ENCODE peak calls at places on chromosomes 16 and 17, in six cellular contexts. L, P, M, I, Z and V are unnamed samples.

GRCh38 chr17:83080641-83081560 is 1.5 kb downstream of the METRNL start:
- DNase-seq in L (no peak), P (no peak), M (no peak), I (no peak), Z (no peak), V (peak; percentile 68)

GRCh38 chr17:69565447-69565846 is 150.9 kb downstream of the MAP2K6 start:
- DNase-seq in L (no peak), P (no peak), M (no peak), I (no peak), Z (no peak), V (no peak)

GRCh38 chr17:22515599-22515998 is 823.3 kb downstream of the KCNJ18 start:
- DNase-seq in L (no peak), P (no peak), M (no peak), I (no peak), Z (no peak), V (no peak)

GRCh38 chr16:48862087-48862532 is 252.1 kb upstream of the N4BP1 start:
- DNase-seq in L (no peak), P (peak; percentile 22), M (no peak), I (peak; percentile 67), Z (peak; percentile 29), V (peak; percentile 23)

GRCh38 chr16:10077861-10078260 is 104.4 kb downstream of the GRIN2A start:
- DNase-seq in L (no peak), P (no peak), M (no peak), I (no peak), Z (no peak), V (no peak)

GRCh38 chr17:49434821-49435581 is 20.3 kb upstream of the PHB1 start:
- DNase-seq in L (no peak), P (peak; percentile 46), M (peak; percentile 55), I (peak; percentile 43), Z (no peak), V (peak; percentile 65)

GRCh38 chr16:30142672-30143346 is 19.8 kb upstream of the MAPK3 start:
- DNase-seq in L (no peak), P (no peak), M (no peak), I (no peak), Z (no peak), V (no peak)

GRCh38 chr17:40345161-40346034 is 19.1 kb downstream of the GJD3 start:
- DNase-seq in L (peak; percentile 86), P (peak; percentile 52), M (no peak), I (peak; percentile 66), Z (no peak), V (peak; percentile 77)

GRCh38 chr17:50954641-50955121 is 88.5 kb upstream of the TOB1 start:
- DNase-seq in L (no peak), P (no peak), M (no peak), I (no peak), Z (no peak), V (no peak)

GRCh38 chr16:17244865-17245264 is 225.9 kb downstream of the XYLT1 start:
- DNase-seq in L (no peak), P (no peak), M (no peak), I (no peak), Z (no peak), V (no peak)

GRCh38 chr16:81224836-81225235 is 13.7 kb upstream of the BCO1 start:
- DNase-seq in L (no peak), P (no peak), M (no peak), I (no peak), Z (no peak), V (no peak)

GRCh38 chr16:20393801-20394637 is 10.5 kb downstream of the PDILT start:
- DNase-seq in L (no peak), P (no peak), M (no peak), I (no peak), Z (no peak), V (no peak)

GRCh38 chr17:37745801-37746426 is 1.1 kb upstream of the HNF1B start:
- DNase-seq in L (no peak), P (no peak), M (no peak), I (no peak), Z (no peak), V (no peak)

GRCh38 chr17:75350706-75351105 is 54.8 kb downstream of the GRB2 start:
- DNase-seq in L (no peak), P (no peak), M (no peak), I (no peak), Z (no peak), V (no peak)

GRCh38 chr17:79812206-79812968 is 15.5 kb upstream of the CBX8 start:
- DNase-seq in L (no peak), P (no peak), M (no peak), I (no peak), Z (no peak), V (peak; percentile 32)

GRCh38 chr16:55488306-55488705 is 9.3 kb downstream of the MMP2 start:
- DNase-seq in L (no peak), P (no peak), M (no peak), I (peak; percentile 64), Z (no peak), V (no peak)

GRCh38 chr16:24736758-24737157 is 7.3 kb downstream of the TNRC6A start:
- DNase-seq in L (no peak), P (no peak), M (no peak), I (no peak), Z (no peak), V (no peak)

GRCh38 chr16:82061861-82062525 is 26.9 kb downstream of the HSD17B2 start:
- DNase-seq in L (no peak), P (peak; percentile 63), M (peak; percentile 24), I (peak; percentile 35), Z (no peak), V (no peak)

DNA sequence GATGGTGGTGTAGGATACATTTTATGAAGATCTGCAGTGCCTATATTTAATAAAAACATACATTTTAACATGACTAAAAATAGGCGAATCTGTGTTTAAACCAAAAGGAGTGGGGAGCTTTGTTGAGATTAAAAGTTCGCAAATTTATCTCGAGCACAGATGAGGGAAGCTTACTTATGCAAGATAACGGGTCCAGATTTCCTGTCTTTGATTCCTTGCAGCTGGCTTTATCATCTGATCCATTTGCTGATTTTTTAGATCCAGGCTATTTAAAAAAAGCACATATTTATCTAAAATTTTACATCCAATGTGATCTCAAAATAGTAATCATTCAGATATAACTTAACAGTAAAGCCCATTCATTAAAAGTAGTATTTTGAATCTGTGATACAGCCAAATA is 57.0 kb upstream of the INTS2 start:
- DNase-seq in L (no peak), P (no peak), M (no peak), I (no peak), Z (no peak), V (no peak)
- TF ChIP-seq CTCF in L (no peak), P (no peak), M (no peak), I (no peak), Z (no peak), V (no peak)

DNA sequence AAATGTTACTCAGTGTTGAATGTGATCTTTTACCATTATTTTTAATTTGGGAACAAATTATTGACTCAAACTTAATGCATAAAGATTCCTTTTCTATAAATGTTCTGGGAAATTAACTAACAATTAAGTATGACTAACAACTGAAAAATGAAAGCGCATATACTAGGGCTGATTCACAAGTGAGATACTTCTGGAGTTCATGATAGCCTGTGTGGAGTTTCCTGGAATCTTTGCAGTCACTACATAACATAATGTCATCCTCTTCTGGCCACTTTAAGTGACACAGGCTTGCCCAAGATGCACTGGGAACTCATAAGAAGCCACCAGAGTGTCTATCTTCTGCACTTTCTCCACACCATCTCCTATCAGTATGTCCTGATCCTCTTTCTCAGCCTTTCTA is 450.3 kb upstream of the CDH11 start:
- DNase-seq in L (no peak), P (peak; percentile 86), M (peak; percentile 77), I (peak; percentile 87), Z (no peak), V (no peak)
- TF ChIP-seq CTCF in L (no peak), P (no peak), M (peak; percentile 36), I (peak; percentile 37), Z (no peak), V (no peak)

GRCh38 chr17:44219126-44219635 is 294 bp downstream of the UBTF start:
- DNase-seq in L (peak; percentile 63), P (peak; percentile 34), M (no peak), I (peak; percentile 66), Z (no peak), V (peak; percentile 78)

GRCh38 chr17:44221072-44221861 is 1.8 kb upstream of the UBTF start:
- DNase-seq in L (peak; percentile 69), P (peak; percentile 62), M (peak; percentile 73), I (peak; percentile 78), Z (no peak), V (peak; percentile 76)

GRCh38 chr17:44218344-44219125 is 940 bp downstream of the UBTF start:
- DNase-seq in L (peak; percentile 91), P (peak; percentile 54), M (peak; percentile 52), I (peak; percentile 89), Z (peak; percentile 75), V (peak; percentile 84)

GRCh38 chr17:44220211-44221071 is 966 bp upstream of the UBTF start:
- DNase-seq in L (no peak), P (no peak), M (no peak), I (peak; percentile 55), Z (no peak), V (peak; percentile 51)

GRCh38 chr17:44219636-44220210 is at the start of gene UBTF:
- DNase-seq in L (peak; percentile 61), P (no peak), M (peak; percentile 36), I (peak; percentile 69), Z (no peak), V (peak; percentile 75)
- TF ChIP-seq CTCF in L (no peak), P (no peak), M (peak; percentile 2), I (no peak), Z (no peak), V (no peak)

DNA sequence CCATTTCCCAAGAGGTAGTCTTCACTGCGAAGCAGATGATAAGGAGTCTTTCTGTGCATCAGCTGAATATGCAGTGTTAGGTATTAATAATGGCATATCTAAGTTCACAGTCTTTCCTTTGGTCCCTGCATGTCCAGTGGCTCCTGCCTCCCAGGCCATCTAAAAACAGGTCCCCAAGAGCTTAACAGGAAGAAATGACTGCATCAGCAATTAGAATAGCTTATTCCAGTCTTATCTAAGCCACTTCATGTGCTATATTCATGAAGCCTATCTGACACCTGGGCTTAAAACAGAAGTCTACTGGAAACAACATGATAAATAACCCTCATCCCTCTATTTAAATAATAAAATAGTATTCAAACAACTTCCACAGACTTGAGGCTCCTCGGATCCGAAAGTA is 346.1 kb upstream of the ERCC4 start:
- DNase-seq in L (no peak), P (no peak), M (no peak), I (no peak), Z (no peak), V (no peak)
- TF ChIP-seq CTCF in L (no peak), P (no peak), M (no peak), I (no peak), Z (no peak), V (no peak)

DNA sequence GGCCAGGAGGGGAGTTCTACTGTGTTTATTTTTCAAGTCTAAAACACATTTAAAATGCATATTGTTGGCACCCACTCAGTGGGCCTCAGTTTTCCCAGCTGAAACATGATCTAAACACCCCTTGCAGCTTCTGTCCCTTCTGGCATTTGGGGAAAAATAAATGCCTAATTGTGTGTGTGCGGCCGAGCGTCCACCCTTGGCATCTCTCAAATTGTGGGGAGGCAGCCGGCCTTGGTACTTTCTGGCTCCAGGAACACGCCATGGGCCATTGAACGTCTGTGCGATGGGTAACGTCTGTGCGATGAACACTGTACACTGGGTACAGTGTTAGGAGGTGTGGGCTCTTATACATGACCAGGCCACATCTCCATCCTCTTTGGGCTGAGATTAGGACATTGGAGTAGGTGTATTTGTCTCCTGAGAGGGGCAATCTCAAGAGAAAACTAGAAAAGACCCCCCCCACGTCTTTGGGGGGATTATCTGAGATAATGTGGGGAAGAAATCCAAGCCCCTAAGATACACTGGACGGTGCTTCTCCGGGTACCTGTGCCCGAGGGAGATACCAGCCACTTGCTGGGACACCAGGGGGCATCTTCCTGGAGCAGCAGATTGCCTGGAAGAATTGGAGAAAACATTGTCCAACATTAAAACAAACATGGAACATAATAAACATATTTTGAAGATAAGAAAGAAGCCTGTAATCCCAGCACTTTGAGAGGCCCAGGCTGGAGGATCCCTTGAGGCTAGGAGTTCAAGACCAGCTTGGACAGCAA is 54.9 kb downstream of the RAB11FIP4 start:
- DNase-seq in L (no peak), P (no peak), M (no peak), I (no peak), Z (no peak), V (no peak)
- TF ChIP-seq CTCF in L (no peak), P (peak; percentile 19), M (peak; percentile 44), I (peak; percentile 28), Z (peak; percentile 22), V (no peak)